ENCODE peak calls at places on chromosomes 4 and X, in four cellular contexts. L is suprapubic skin, X is NCI-H1694 treated with DMSO at 0.1 percent for 48 hours, J is midbrain. W is an unnamed sample.

GRCh38 chrX:81412428-81412827 is 210.5 kb downstream of the SH3BGRL start:
- DNase-seq in L (no peak), X (no peak), J (no peak), W (no peak)

GRCh38 chr4:111873801-111874200 is 271.5 kb upstream of the FAM241A start:
- DNase-seq in L (no peak), X (no peak), J (no peak), W (peak; percentile 28)

GRCh38 chrX:119692241-119693031 is 532 bp downstream of the SEPTIN6 start:
- DNase-seq in L (no peak), X (peak; percentile 46), J (no peak), W (peak; percentile 54)

GRCh38 chr4:55947912-55948725 is 626 bp upstream of the CEP135 start:
- DNase-seq in L (no peak), X (no peak), J (peak; percentile 13), W (no peak)

GRCh38 chr4:143207555-143207954 is 22.8 kb downstream of the USP38 start:
- DNase-seq in L (no peak), X (no peak), J (peak; percentile 7), W (peak; percentile 45)

GRCh38 chr4:26267087-26267486 is 53.7 kb upstream of the RBPJ start:
- DNase-seq in L (peak; percentile 80), X (no peak), J (peak; percentile 7), W (no peak)

GRCh38 chrX:83508006-83508405 is at the start of gene POU3F4:
- DNase-seq in L (no peak), X (no peak), J (peak; percentile 73), W (peak; percentile 82)

GRCh38 chr4:127708985-127709384 is 21.2 kb upstream of the SLC25A31 start:
- DNase-seq in L (no peak), X (no peak), J (no peak), W (peak; percentile 83)

GRCh38 chr4:77804471-77804870 is 14.7 kb downstream of the CNOT6L start:
- DNase-seq in L (no peak), X (no peak), J (no peak), W (no peak)

GRCh38 chr4:79088991-79089705 is 149.9 kb upstream of the PAQR3 start:
- DNase-seq in L (no peak), X (no peak), J (no peak), W (no peak)

GRCh38 chr4:148986951-148987350 is 544.7 kb upstream of the NR3C2 start:
- DNase-seq in L (no peak), X (no peak), J (no peak), W (no peak)

GRCh38 chrX:17656556-17656955 is 80.7 kb upstream of the SCML1 start:
- DNase-seq in L (no peak), X (no peak), J (no peak), W (no peak)

GRCh38 chr4:112284662-112285411 is 867 bp downstream of the TIFA start:
- DNase-seq in L (no peak), X (no peak), J (peak; percentile 25), W (peak; percentile 60)

GRCh38 chr4:27000820-27001219 is 140.2 kb downstream of the STIM2 start:
- DNase-seq in L (no peak), X (no peak), J (no peak), W (peak; percentile 25)

GRCh38 chrX:2188316-2188715 is 312.5 kb downstream of the DHRSX start:
- DNase-seq in L (no peak), X (no peak), J (no peak), W (no peak)

GRCh38 chrX:116272328-116272727 is 101.8 kb downstream of the AGTR2 start:
- DNase-seq in L (no peak), X (no peak), J (no peak), W (no peak)

GRCh38 chr4:2259036-2259540 is 2.8 kb downstream of the MXD4 start:
- DNase-seq in L (peak; percentile 64), X (no peak), J (no peak), W (no peak)

GRCh38 chr4:82661601-82662000 is 99.8 kb upstream of the TMEM150C start:
- DNase-seq in L (no peak), X (no peak), J (no peak), W (no peak)

GRCh38 chrX:135596495-135596894 is 76.0 kb downstream of the INTS6L start:
- DNase-seq in L (no peak), X (peak; percentile 32), J (peak; percentile 16), W (peak; percentile 45)

GRCh38 chr4:53671757-53672156 is 80.5 kb upstream of the LNX1 start:
- DNase-seq in L (no peak), X (peak; percentile 8), J (no peak), W (no peak)

GRCh38 chr4:67201334-67201733 is 344.0 kb downstream of the CENPC start:
- DNase-seq in L (no peak), X (no peak), J (no peak), W (no peak)

GRCh38 chr4:182752158-182752910 is 164.9 kb downstream of the DCTD start:
- DNase-seq in L (no peak), X (no peak), J (no peak), W (no peak)

GRCh38 chr4:86706923-86707597 is 112.9 kb downstream of the PTPN13 start:
- DNase-seq in L (no peak), X (no peak), J (no peak), W (peak; percentile 32)

GRCh38 chrX:13716905-13717304 is 17.5 kb downstream of the TRAPPC2 start:
- DNase-seq in L (no peak), X (no peak), J (no peak), W (no peak)

GRCh38 chrX:17860179-17860780 is 818 bp downstream of the RAI2 start:
- DNase-seq in L (no peak), X (no peak), J (no peak), W (no peak)

GRCh38 chr4:165368114-165368513 is 10.7 kb upstream of the CPE start:
- DNase-seq in L (no peak), X (no peak), J (no peak), W (no peak)

GRCh38 chr4:54423066-54423465 is 194.0 kb downstream of the PDGFRA start:
- DNase-seq in L (no peak), X (no peak), J (no peak), W (no peak)

GRCh38 chrX:18422325-18422724 is 3.1 kb upstream of the CDKL5 start:
- DNase-seq in L (no peak), X (no peak), J (no peak), W (peak; percentile 55)

GRCh38 chr4:70706516-70706915 is 15.2 kb upstream of the RUFY3 start:
- DNase-seq in L (no peak), X (no peak), J (no peak), W (peak; percentile 7)

GRCh38 chr4:103692615-103693014 is 27.2 kb downstream of the TACR3 start:
- DNase-seq in L (no peak), X (no peak), J (no peak), W (no peak)

GRCh38 chr4:91116861-91117260 is 989.7 kb downstream of the CCSER1 start:
- DNase-seq in L (no peak), X (no peak), J (no peak), W (peak; percentile 30)

GRCh38 chr4:186685744-186686143 is 37.9 kb downstream of the FAT1 start:
- DNase-seq in L (no peak), X (no peak), J (no peak), W (peak; percentile 84)

GRCh38 chrX:111431007-111431406 is 19.0 kb upstream of the DCX start:
- DNase-seq in L (no peak), X (no peak), J (no peak), W (no peak)

GRCh38 chr4:24471623-24472510 is 112.5 kb downstream of the DHX15 start:
- DNase-seq in L (peak; percentile 63), X (no peak), J (no peak), W (peak; percentile 10)

GRCh38 chr4:126061655-126062054 is 746.9 kb downstream of the FAT4 start:
- DNase-seq in L (no peak), X (no peak), J (no peak), W (no peak)